ENCODE peak calls at places on chromosomes 16 and 17, in ten cellular contexts. One of them, this sample, is unnamed.

GRCh38 chr16:53089434-53090270 is 34.9 kb downstream of the CHD9 start:
- DNase-seq in body of pancreas: no peak
- DNase-seq in Karpas-422: no peak
- DNase-seq in bronchial epithelial cell: no peak
- DNase-seq in mesendoderm: peak
- DNase-seq in prostate gland: peak
- DNase-seq in iPS DF 6.9: no peak
- DNase-seq in left ventricle myocardium inferior: no peak
- DNase-seq in uterus: peak
- DNase-seq in colonic mucosa: no peak
- DNase-seq in this sample: no peak

GRCh38 chr16:51465026-51465425 is 314.0 kb upstream of the SALL1 start:
- DNase-seq in iPS DF 6.9: no peak
- DNase-seq in uterus: no peak
- DNase-seq in prostate gland: no peak
- DNase-seq in colonic mucosa: no peak
- DNase-seq in left ventricle myocardium inferior: no peak
- DNase-seq in bronchial epithelial cell: no peak
- DNase-seq in Karpas-422: no peak
- DNase-seq in mesendoderm: no peak
- DNase-seq in body of pancreas: no peak
- DNase-seq in this sample: no peak

GRCh38 chr17:81094744-81095607 is 60.0 kb downstream of the BAIAP2 start:
- DNase-seq in body of pancreas: peak
- DNase-seq in colonic mucosa: peak
- DNase-seq in Karpas-422: peak
- DNase-seq in prostate gland: no peak
- DNase-seq in bronchial epithelial cell: peak
- DNase-seq in mesendoderm: peak
- DNase-seq in left ventricle myocardium inferior: no peak
- DNase-seq in uterus: peak
- DNase-seq in iPS DF 6.9: no peak
- DNase-seq in this sample: peak

GRCh38 chr17:40068917-40069750 is 6.4 kb downstream of the THRA start:
- DNase-seq in left ventricle myocardium inferior: peak
- DNase-seq in mesendoderm: peak
- DNase-seq in body of pancreas: peak
- DNase-seq in colonic mucosa: peak
- DNase-seq in iPS DF 6.9: no peak
- DNase-seq in uterus: peak
- DNase-seq in bronchial epithelial cell: peak
- DNase-seq in prostate gland: peak
- DNase-seq in Karpas-422: no peak
- DNase-seq in this sample: no peak

GRCh38 chr16:66713076-66713475 is 16.5 kb upstream of the CMTM4 start:
- DNase-seq in colonic mucosa: no peak
- DNase-seq in Karpas-422: no peak
- DNase-seq in body of pancreas: no peak
- DNase-seq in left ventricle myocardium inferior: no peak
- DNase-seq in uterus: no peak
- DNase-seq in prostate gland: no peak
- DNase-seq in iPS DF 6.9: no peak
- DNase-seq in mesendoderm: no peak
- DNase-seq in bronchial epithelial cell: no peak
- DNase-seq in this sample: no peak

GRCh38 chr17:1755252-1755992 is 6.4 kb upstream of the SERPINF1 start:
- DNase-seq in left ventricle myocardium inferior: no peak
- DNase-seq in iPS DF 6.9: no peak
- DNase-seq in body of pancreas: no peak
- DNase-seq in colonic mucosa: no peak
- DNase-seq in uterus: no peak
- DNase-seq in bronchial epithelial cell: no peak
- DNase-seq in prostate gland: no peak
- DNase-seq in mesendoderm: no peak
- DNase-seq in Karpas-422: no peak
- DNase-seq in this sample: no peak

GRCh38 chr17:83162035-83162745 is 82.8 kb downstream of the METRNL start:
- DNase-seq in colonic mucosa: no peak
- DNase-seq in iPS DF 6.9: no peak
- DNase-seq in mesendoderm: no peak
- DNase-seq in left ventricle myocardium inferior: no peak
- DNase-seq in prostate gland: no peak
- DNase-seq in uterus: no peak
- DNase-seq in bronchial epithelial cell: no peak
- DNase-seq in body of pancreas: peak
- DNase-seq in Karpas-422: no peak
- DNase-seq in this sample: no peak

GRCh38 chr17:29344201-29344856 is 45.8 kb upstream of the TAOK1 start:
- DNase-seq in prostate gland: no peak
- DNase-seq in uterus: no peak
- DNase-seq in colonic mucosa: no peak
- DNase-seq in Karpas-422: no peak
- DNase-seq in body of pancreas: no peak
- DNase-seq in bronchial epithelial cell: no peak
- DNase-seq in iPS DF 6.9: no peak
- DNase-seq in mesendoderm: no peak
- DNase-seq in left ventricle myocardium inferior: no peak
- DNase-seq in this sample: no peak

GRCh38 chr16:1706386-1707192 is 594 bp downstream of the MAPK8IP3 start:
- DNase-seq in body of pancreas: peak
- DNase-seq in prostate gland: no peak
- DNase-seq in uterus: no peak
- DNase-seq in mesendoderm: peak
- DNase-seq in bronchial epithelial cell: no peak
- DNase-seq in iPS DF 6.9: no peak
- DNase-seq in colonic mucosa: peak
- DNase-seq in left ventricle myocardium inferior: no peak
- DNase-seq in Karpas-422: peak
- DNase-seq in this sample: peak

GRCh38 chr17:16937431-16937830 is 34.5 kb downstream of the TNFRSF13B start:
- DNase-seq in iPS DF 6.9: no peak
- DNase-seq in Karpas-422: no peak
- DNase-seq in colonic mucosa: no peak
- DNase-seq in mesendoderm: no peak
- DNase-seq in prostate gland: no peak
- DNase-seq in uterus: no peak
- DNase-seq in bronchial epithelial cell: no peak
- DNase-seq in left ventricle myocardium inferior: peak
- DNase-seq in body of pancreas: no peak
- DNase-seq in this sample: no peak

GRCh38 chr16:69330286-69331109 is at the start of gene PDF:
- DNase-seq in left ventricle myocardium inferior: peak
- DNase-seq in colonic mucosa: peak
- DNase-seq in Karpas-422: peak
- DNase-seq in iPS DF 6.9: peak
- DNase-seq in mesendoderm: peak
- DNase-seq in prostate gland: peak
- DNase-seq in uterus: peak
- DNase-seq in body of pancreas: peak
- DNase-seq in bronchial epithelial cell: peak
- DNase-seq in this sample: peak

GRCh38 chr17:20991276-20992037 is 51.4 kb downstream of the USP22 start:
- DNase-seq in bronchial epithelial cell: no peak
- DNase-seq in mesendoderm: no peak
- DNase-seq in Karpas-422: no peak
- DNase-seq in iPS DF 6.9: no peak
- DNase-seq in colonic mucosa: no peak
- DNase-seq in prostate gland: no peak
- DNase-seq in left ventricle myocardium inferior: no peak
- DNase-seq in uterus: no peak
- DNase-seq in body of pancreas: no peak
- DNase-seq in this sample: no peak

GRCh38 chr17:77503916-77504651 is 363.3 kb downstream of the SEC14L1 start:
- DNase-seq in prostate gland: no peak
- DNase-seq in bronchial epithelial cell: no peak
- DNase-seq in body of pancreas: no peak
- DNase-seq in colonic mucosa: no peak
- DNase-seq in uterus: peak
- DNase-seq in mesendoderm: peak
- DNase-seq in Karpas-422: no peak
- DNase-seq in iPS DF 6.9: no peak
- DNase-seq in left ventricle myocardium inferior: no peak
- DNase-seq in this sample: no peak

GRCh38 chr17:77608431-77608830 is 350.1 kb upstream of the TNRC6C start:
- DNase-seq in prostate gland: no peak
- DNase-seq in iPS DF 6.9: no peak
- DNase-seq in left ventricle myocardium inferior: no peak
- DNase-seq in uterus: no peak
- DNase-seq in colonic mucosa: no peak
- DNase-seq in mesendoderm: no peak
- DNase-seq in Karpas-422: no peak
- DNase-seq in bronchial epithelial cell: no peak
- DNase-seq in body of pancreas: no peak
- DNase-seq in this sample: no peak

GRCh38 chr17:82984751-82985435 is 94.5 kb upstream of the METRNL start:
- DNase-seq in uterus: no peak
- DNase-seq in left ventricle myocardium inferior: no peak
- DNase-seq in prostate gland: no peak
- DNase-seq in body of pancreas: no peak
- DNase-seq in mesendoderm: no peak
- DNase-seq in Karpas-422: no peak
- DNase-seq in colonic mucosa: no peak
- DNase-seq in iPS DF 6.9: no peak
- DNase-seq in bronchial epithelial cell: no peak
- DNase-seq in this sample: no peak

GRCh38 chr16:14071576-14072271 is 605 bp downstream of the MRTFB start:
- DNase-seq in mesendoderm: no peak
- DNase-seq in prostate gland: peak
- DNase-seq in body of pancreas: no peak
- DNase-seq in colonic mucosa: no peak
- DNase-seq in iPS DF 6.9: no peak
- DNase-seq in bronchial epithelial cell: no peak
- DNase-seq in Karpas-422: no peak
- DNase-seq in uterus: no peak
- DNase-seq in left ventricle myocardium inferior: no peak
- DNase-seq in this sample: no peak

GRCh38 chr16:14070877-14071575 is at the start of gene MRTFB:
- DNase-seq in prostate gland: peak
- DNase-seq in left ventricle myocardium inferior: peak
- DNase-seq in iPS DF 6.9: peak
- DNase-seq in body of pancreas: peak
- DNase-seq in mesendoderm: peak
- DNase-seq in uterus: peak
- DNase-seq in bronchial epithelial cell: peak
- DNase-seq in Karpas-422: peak
- DNase-seq in colonic mucosa: peak
- DNase-seq in this sample: peak

GRCh38 chr16:14074544-14074943 is 3.4 kb downstream of the MRTFB start:
- DNase-seq in iPS DF 6.9: no peak
- DNase-seq in Karpas-422: no peak
- DNase-seq in left ventricle myocardium inferior: no peak
- DNase-seq in prostate gland: no peak
- DNase-seq in bronchial epithelial cell: no peak
- DNase-seq in uterus: no peak
- DNase-seq in body of pancreas: no peak
- DNase-seq in mesendoderm: no peak
- DNase-seq in colonic mucosa: no peak
- DNase-seq in this sample: no peak

GRCh38 chr16:14070555-14070876 is 603 bp upstream of the MRTFB start:
- DNase-seq in body of pancreas: no peak
- DNase-seq in Karpas-422: no peak
- DNase-seq in colonic mucosa: no peak
- DNase-seq in iPS DF 6.9: no peak
- DNase-seq in prostate gland: no peak
- DNase-seq in uterus: no peak
- DNase-seq in mesendoderm: no peak
- DNase-seq in bronchial epithelial cell: peak
- DNase-seq in left ventricle myocardium inferior: no peak
- DNase-seq in this sample: no peak

DNA sequence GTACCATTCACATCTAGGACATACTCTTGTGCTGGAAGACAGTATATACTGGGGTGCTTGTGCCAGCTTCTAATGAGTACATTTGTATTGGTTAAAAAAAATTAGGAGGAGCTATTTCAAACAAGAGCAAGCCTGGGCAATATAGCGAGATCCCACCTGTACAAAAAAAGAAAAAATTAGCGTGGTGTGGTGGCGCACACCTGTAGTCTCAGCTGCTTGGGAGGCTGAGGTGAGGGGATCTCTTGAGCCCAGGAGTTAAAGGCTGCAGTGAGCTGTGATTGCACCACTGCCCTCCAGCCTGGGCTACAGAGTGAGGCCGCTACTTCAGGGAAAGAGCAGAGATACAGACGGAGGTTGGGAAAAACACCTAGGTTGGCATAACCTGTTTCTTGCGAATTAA is 1.2 kb downstream of the MRTFB start:
- DNase-seq in left ventricle myocardium inferior: no peak
- DNase-seq in prostate gland: no peak
- DNase-seq in colonic mucosa: no peak
- DNase-seq in mesendoderm: no peak
- DNase-seq in body of pancreas: no peak
- DNase-seq in iPS DF 6.9: no peak
- DNase-seq in bronchial epithelial cell: no peak
- DNase-seq in Karpas-422: no peak
- DNase-seq in uterus: no peak
- DNase-seq in this sample: no peak
- H3K4me3 ChIP-seq in left ventricle myocardium inferior: peak
- H3K4me3 ChIP-seq in prostate gland: peak
- H3K4me3 ChIP-seq in colonic mucosa: peak
- H3K4me3 ChIP-seq in mesendoderm: peak
- H3K4me3 ChIP-seq in body of pancreas: no peak
- H3K4me3 ChIP-seq in iPS DF 6.9: peak
- H3K4me3 ChIP-seq in bronchial epithelial cell: peak
- H3K4me3 ChIP-seq in Karpas-422: peak
- H3K4me3 ChIP-seq in uterus: no peak
- H3K4me3 ChIP-seq in this sample: peak

GRCh38 chr16:89505204-89506112 is 2.7 kb upstream of the SPG7 start:
- DNase-seq in mesendoderm: no peak
- DNase-seq in prostate gland: peak
- DNase-seq in uterus: peak
- DNase-seq in left ventricle myocardium inferior: peak
- DNase-seq in body of pancreas: peak
- DNase-seq in colonic mucosa: peak
- DNase-seq in bronchial epithelial cell: peak
- DNase-seq in Karpas-422: peak
- DNase-seq in iPS DF 6.9: no peak
- DNase-seq in this sample: no peak
- H3K4me3 ChIP-seq in mesendoderm: no peak
- H3K4me3 ChIP-seq in prostate gland: no peak
- H3K4me3 ChIP-seq in uterus: no peak
- H3K4me3 ChIP-seq in left ventricle myocardium inferior: peak
- H3K4me3 ChIP-seq in body of pancreas: no peak
- H3K4me3 ChIP-seq in colonic mucosa: no peak
- H3K4me3 ChIP-seq in bronchial epithelial cell: no peak
- H3K4me3 ChIP-seq in Karpas-422: peak
- H3K4me3 ChIP-seq in iPS DF 6.9: no peak
- H3K4me3 ChIP-seq in this sample: no peak

GRCh38 chr16:84110527-84110926 is 6.2 kb downstream of the MBTPS1 start:
- DNase-seq in iPS DF 6.9: no peak
- DNase-seq in Karpas-422: no peak
- DNase-seq in colonic mucosa: no peak
- DNase-seq in bronchial epithelial cell: no peak
- DNase-seq in prostate gland: no peak
- DNase-seq in body of pancreas: no peak
- DNase-seq in mesendoderm: no peak
- DNase-seq in left ventricle myocardium inferior: no peak
- DNase-seq in uterus: no peak
- DNase-seq in this sample: no peak
- H3K4me3 ChIP-seq in iPS DF 6.9: no peak
- H3K4me3 ChIP-seq in Karpas-422: no peak
- H3K4me3 ChIP-seq in colonic mucosa: no peak
- H3K4me3 ChIP-seq in bronchial epithelial cell: no peak
- H3K4me3 ChIP-seq in prostate gland: no peak
- H3K4me3 ChIP-seq in body of pancreas: no peak
- H3K4me3 ChIP-seq in mesendoderm: no peak
- H3K4me3 ChIP-seq in left ventricle myocardium inferior: no peak
- H3K4me3 ChIP-seq in uterus: no peak
- H3K4me3 ChIP-seq in this sample: no peak

GRCh38 chr17:41792835-41793748 is 6.6 kb upstream of the JUP start:
- DNase-seq in body of pancreas: peak
- DNase-seq in colonic mucosa: peak
- DNase-seq in bronchial epithelial cell: peak
- DNase-seq in prostate gland: peak
- DNase-seq in uterus: peak
- DNase-seq in left ventricle myocardium inferior: peak
- DNase-seq in mesendoderm: peak
- DNase-seq in iPS DF 6.9: no peak
- DNase-seq in Karpas-422: no peak
- DNase-seq in this sample: no peak
- H3K4me3 ChIP-seq in body of pancreas: no peak
- H3K4me3 ChIP-seq in colonic mucosa: no peak
- H3K4me3 ChIP-seq in bronchial epithelial cell: peak
- H3K4me3 ChIP-seq in prostate gland: no peak
- H3K4me3 ChIP-seq in uterus: no peak
- H3K4me3 ChIP-seq in left ventricle myocardium inferior: peak
- H3K4me3 ChIP-seq in mesendoderm: no peak
- H3K4me3 ChIP-seq in iPS DF 6.9: no peak
- H3K4me3 ChIP-seq in Karpas-422: no peak
- H3K4me3 ChIP-seq in this sample: no peak

This sample was measured in HAP-1.